ENCODE peak calls at places on chromosome 18, in eight cellular contexts. H, M, F, E, R, G, N and Y are unnamed samples.

GRCh38 chr18:41466436-41467160 is 488.4 kb upstream of the PIK3C3 start:
- DNase-seq in H (no peak), M (no peak), F (no peak), E (no peak), R (no peak), G (no peak), N (no peak), Y (no peak)

GRCh38 chr18:21599585-21600525 is 649 bp downstream of the ESCO1 start:
- DNase-seq in H (no peak), M (no peak), F (peak), E (peak), R (no peak), G (peak), N (peak), Y (peak)

GRCh38 chr18:49819768-49820662 is 6.7 kb upstream of the ACAA2 start:
- DNase-seq in H (no peak), M (no peak), F (peak), E (no peak), R (no peak), G (no peak), N (no peak), Y (no peak)

GRCh38 chr18:54358495-54358793 is 738 bp downstream of the C18orf54 start:
- DNase-seq in H (no peak), M (no peak), F (no peak), E (no peak), R (no peak), G (no peak), N (no peak), Y (peak)

GRCh38 chr18:33841221-33841967 is 263.4 kb downstream of the ASXL3 start:
- DNase-seq in H (no peak), M (no peak), F (no peak), E (peak), R (no peak), G (no peak), N (no peak), Y (no peak)

GRCh38 chr18:78784861-78785260 is 194.8 kb upstream of the SALL3 start:
- DNase-seq in H (no peak), M (peak), F (no peak), E (no peak), R (no peak), G (no peak), N (no peak), Y (no peak)

GRCh38 chr18:44713435-44713834 is 32.7 kb downstream of the SETBP1 start:
- DNase-seq in H (no peak), M (no peak), F (no peak), E (no peak), R (no peak), G (no peak), N (no peak), Y (no peak)

GRCh38 chr18:74499633-74500032 is 3.5 kb downstream of the CNDP2 start:
- DNase-seq in H (no peak), M (peak), F (peak), E (peak), R (no peak), G (no peak), N (peak), Y (no peak)

GRCh38 chr18:70195852-70196434 is 9.5 kb downstream of the RTTN start:
- DNase-seq in H (no peak), M (no peak), F (peak), E (peak), R (no peak), G (peak), N (no peak), Y (no peak)

GRCh38 chr18:56853961-56854360 is 202.8 kb downstream of the WDR7 start:
- DNase-seq in H (no peak), M (no peak), F (no peak), E (no peak), R (no peak), G (no peak), N (no peak), Y (no peak)

GRCh38 chr18:70683263-70683662 is 394.4 kb downstream of the SOCS6 start:
- DNase-seq in H (no peak), M (no peak), F (no peak), E (no peak), R (no peak), G (no peak), N (no peak), Y (no peak)

GRCh38 chr18:5582849-5583667 is 39.3 kb upstream of the EPB41L3 start:
- DNase-seq in H (no peak), M (no peak), F (no peak), E (no peak), R (no peak), G (peak), N (peak), Y (no peak)

GRCh38 chr18:13487237-13487636 is 239.1 kb downstream of the FAM210A start:
- DNase-seq in H (no peak), M (peak), F (no peak), E (no peak), R (no peak), G (no peak), N (peak), Y (no peak)

GRCh38 chr18:75393721-75394120 is 33.8 kb downstream of the SMIM21 start:
- DNase-seq in H (no peak), M (no peak), F (no peak), E (no peak), R (no peak), G (no peak), N (no peak), Y (no peak)

GRCh38 chr18:34809697-34810096 is 99.6 kb downstream of the DTNA start:
- DNase-seq in H (no peak), M (no peak), F (peak), E (no peak), R (peak), G (peak), N (no peak), Y (no peak)

GRCh38 chr18:75376004-75376403 is 51.5 kb downstream of the SMIM21 start:
- DNase-seq in H (no peak), M (no peak), F (peak), E (no peak), R (no peak), G (no peak), N (no peak), Y (no peak)

GRCh38 chr18:22063077-22063476 is 106.3 kb upstream of the GATA6 start:
- DNase-seq in H (no peak), M (no peak), F (no peak), E (no peak), R (no peak), G (no peak), N (no peak), Y (no peak)

GRCh38 chr18:67400502-67401117 is 115.9 kb downstream of the DSEL start:
- DNase-seq in H (no peak), M (no peak), F (no peak), E (no peak), R (no peak), G (no peak), N (no peak), Y (no peak)

GRCh38 chr18:382423-382984 is 114.7 kb upstream of the THOC1 start:
- DNase-seq in H (no peak), M (no peak), F (no peak), E (no peak), R (no peak), G (no peak), N (no peak), Y (no peak)

GRCh38 chr18:76499596-76500340 is 4.7 kb upstream of the ZNF516 start:
- DNase-seq in H (no peak), M (no peak), F (no peak), E (peak), R (no peak), G (no peak), N (no peak), Y (no peak)

GRCh38 chr18:58682429-58683069 is 11.3 kb downstream of the MALT1 start:
- DNase-seq in H (no peak), M (no peak), F (no peak), E (no peak), R (no peak), G (no peak), N (peak), Y (no peak)

GRCh38 chr18:57856707-57857280 is 53.7 kb upstream of the ATP8B1 start:
- DNase-seq in H (no peak), M (no peak), F (no peak), E (no peak), R (no peak), G (no peak), N (no peak), Y (no peak)

GRCh38 chr18:58241877-58242276 is 197.9 kb downstream of the NEDD4L start:
- DNase-seq in H (no peak), M (no peak), F (no peak), E (no peak), R (no peak), G (no peak), N (no peak), Y (no peak)

GRCh38 chr18:34097312-34097711 is 127.4 kb downstream of the NOL4 start:
- DNase-seq in H (no peak), M (no peak), F (no peak), E (no peak), R (no peak), G (no peak), N (no peak), Y (no peak)

GRCh38 chr18:36408606-36409005 is 111.1 kb downstream of the FHOD3 start:
- DNase-seq in H (no peak), M (no peak), F (no peak), E (no peak), R (no peak), G (no peak), N (no peak), Y (no peak)

GRCh38 chr18:36411745-36412168 is 114.2 kb downstream of the FHOD3 start:
- DNase-seq in H (no peak), M (no peak), F (peak), E (no peak), R (no peak), G (peak), N (no peak), Y (no peak)

GRCh38 chr18:36410346-36410745 is 112.8 kb downstream of the FHOD3 start:
- DNase-seq in H (no peak), M (no peak), F (no peak), E (no peak), R (no peak), G (no peak), N (no peak), Y (no peak)

GRCh38 chr18:36406805-36407204 is 109.3 kb downstream of the FHOD3 start:
- DNase-seq in H (no peak), M (no peak), F (no peak), E (no peak), R (no peak), G (no peak), N (no peak), Y (no peak)

GRCh38 chr18:36409779-36410178 is 112.3 kb downstream of the FHOD3 start:
- DNase-seq in H (no peak), M (no peak), F (no peak), E (no peak), R (no peak), G (no peak), N (no peak), Y (no peak)
- TF ChIP-seq CTCF in H (no peak), M (no peak), F (no peak), E (no peak), R (no peak), G (no peak), N (no peak), Y (no peak)

DNA sequence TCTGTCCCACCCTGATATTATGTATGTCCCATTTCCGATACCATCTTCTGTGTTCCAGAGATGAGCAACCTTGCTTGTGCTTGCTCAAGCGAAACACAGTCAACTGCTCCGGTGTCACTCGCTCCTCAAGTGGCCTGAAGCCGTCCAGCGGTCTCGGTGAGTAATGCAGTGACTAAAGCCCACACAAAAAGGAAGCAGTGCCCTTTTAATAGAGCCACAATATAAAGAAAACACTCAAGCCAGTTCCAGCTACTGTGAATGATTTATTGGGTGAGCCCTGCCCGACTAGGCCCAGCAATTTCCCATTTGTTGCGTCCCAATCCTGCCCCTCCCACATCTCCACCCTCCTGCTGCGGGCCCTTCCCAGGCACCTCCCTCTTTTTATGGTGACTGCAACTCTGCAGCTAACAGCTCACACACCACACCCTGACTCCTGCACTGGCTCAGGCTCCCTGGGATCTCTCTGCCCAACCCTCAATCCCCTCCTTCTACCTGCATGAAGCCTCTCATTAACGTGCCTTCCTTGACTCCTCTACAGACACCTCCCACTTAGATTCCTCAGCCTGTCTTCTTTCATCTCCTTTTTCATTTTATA is 44.2 kb upstream of the DSC1 start:
- DNase-seq in H (peak), M (peak), F (peak), E (no peak), R (peak), G (peak), N (peak), Y (peak)
- TF ChIP-seq CTCF in H (peak), M (peak), F (no peak), E (no peak), R (no peak), G (peak), N (no peak), Y (peak)

GRCh38 chr18:46053368-46054095 is 18.5 kb downstream of the PSTPIP2 start:
- DNase-seq in H (no peak), M (no peak), F (no peak), E (no peak), R (no peak), G (no peak), N (no peak), Y (no peak)

GRCh38 chr18:46046126-46046525 is 25.9 kb downstream of the PSTPIP2 start:
- DNase-seq in H (no peak), M (no peak), F (no peak), E (no peak), R (no peak), G (no peak), N (no peak), Y (no peak)

GRCh38 chr18:46051731-46052461 is 20.2 kb downstream of the PSTPIP2 start:
- DNase-seq in H (no peak), M (peak), F (no peak), E (no peak), R (no peak), G (no peak), N (no peak), Y (no peak)

GRCh38 chr18:46054956-46055831 is 16.9 kb downstream of the PSTPIP2 start:
- DNase-seq in H (no peak), M (no peak), F (peak), E (no peak), R (no peak), G (no peak), N (no peak), Y (no peak)

DNA sequence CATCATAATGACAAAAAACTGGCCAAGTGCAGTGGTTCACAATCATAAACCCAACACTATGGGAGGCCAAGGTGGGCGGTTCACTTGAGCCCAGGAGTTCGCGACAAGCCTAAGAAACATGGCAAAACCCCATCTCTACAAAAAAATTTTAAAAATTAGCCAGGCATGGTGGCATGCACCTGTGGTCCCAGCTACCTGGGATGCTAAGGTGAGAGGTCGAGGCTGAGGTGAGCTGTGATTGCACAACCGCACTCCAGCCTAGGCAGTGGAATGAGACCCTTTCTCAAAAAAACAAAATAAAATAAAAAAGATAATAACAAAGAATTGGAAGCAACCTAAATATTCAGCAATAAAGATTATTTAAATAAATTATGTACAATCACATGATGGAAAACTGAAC is 21.8 kb downstream of the PSTPIP2 start:
- DNase-seq in H (no peak), M (peak), F (no peak), E (no peak), R (no peak), G (no peak), N (no peak), Y (no peak)
- TF ChIP-seq CTCF in H (no peak), M (no peak), F (no peak), E (no peak), R (no peak), G (no peak), N (no peak), Y (no peak)

GRCh38 chr18:27142891-27143290 is 42.2 kb downstream of the CHST9 start:
- DNase-seq in H (no peak), M (no peak), F (no peak), E (no peak), R (no peak), G (no peak), N (no peak), Y (no peak)
- TF ChIP-seq CTCF in H (no peak), M (no peak), F (no peak), E (no peak), R (no peak), G (no peak), N (no peak), Y (no peak)

GRCh38 chr18:8520266-8520665 is 89.0 kb upstream of the RAB12 start:
- DNase-seq in H (no peak), M (no peak), F (no peak), E (no peak), R (no peak), G (no peak), N (no peak), Y (no peak)

GRCh38 chr18:8529609-8530008 is 79.6 kb upstream of the RAB12 start:
- DNase-seq in H (no peak), M (no peak), F (no peak), E (no peak), R (no peak), G (no peak), N (no peak), Y (no peak)

GRCh38 chr18:8526316-8526715 is 82.9 kb upstream of the RAB12 start:
- DNase-seq in H (no peak), M (no peak), F (no peak), E (no peak), R (no peak), G (no peak), N (no peak), Y (no peak)

GRCh38 chr18:8522756-8523155 is 86.5 kb upstream of the RAB12 start:
- DNase-seq in H (no peak), M (no peak), F (no peak), E (no peak), R (no peak), G (no peak), N (no peak), Y (no peak)

DNA sequence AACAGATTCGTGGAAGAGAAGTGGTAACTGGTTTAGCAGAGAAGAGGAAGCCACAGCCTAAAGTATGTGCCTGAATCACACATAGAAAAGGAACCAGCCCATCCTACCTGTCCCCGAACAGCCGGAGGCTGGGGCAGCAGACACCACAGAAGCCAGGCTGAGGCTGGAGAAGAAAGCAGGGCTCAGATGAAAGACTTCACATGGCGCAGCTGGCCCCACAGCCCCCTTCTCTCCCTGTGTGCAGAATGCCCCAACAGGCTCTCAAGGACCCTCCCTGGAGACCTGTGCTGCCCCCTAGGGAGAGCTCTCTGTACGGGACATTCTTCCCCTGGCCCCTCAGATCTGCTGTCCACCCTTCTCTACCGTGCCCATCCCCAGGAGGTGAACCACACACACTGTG is 83.5 kb upstream of the RAB12 start:
- DNase-seq in H (peak), M (no peak), F (peak), E (peak), R (no peak), G (peak), N (no peak), Y (no peak)
- TF ChIP-seq CTCF in H (no peak), M (no peak), F (no peak), E (peak), R (no peak), G (peak), N (no peak), Y (peak)

DNA sequence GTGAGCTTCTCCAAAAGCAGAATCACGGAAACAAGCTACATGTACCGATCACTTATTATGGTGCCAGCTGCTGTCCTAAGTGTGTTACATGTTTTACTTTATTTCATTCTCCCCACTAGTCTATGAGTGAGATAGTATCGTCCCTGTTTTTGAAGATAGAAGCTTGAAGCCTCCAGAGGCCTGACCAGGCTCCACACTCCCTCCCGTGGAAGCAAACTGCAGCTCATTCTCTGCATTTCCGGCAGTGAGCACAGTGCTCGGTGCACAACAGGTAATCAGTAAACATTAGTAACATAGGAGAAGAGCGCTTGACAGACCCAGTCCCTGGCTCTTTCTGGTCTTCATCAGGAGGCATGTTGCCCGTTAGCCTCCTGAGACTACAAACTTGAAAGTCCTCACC is 72.9 kb downstream of the ZBTB7C start:
- DNase-seq in H (no peak), M (no peak), F (no peak), E (no peak), R (no peak), G (no peak), N (no peak), Y (no peak)
- TF ChIP-seq CTCF in H (no peak), M (no peak), F (no peak), E (no peak), R (no peak), G (no peak), N (no peak), Y (peak)

GRCh38 chr18:47779381-47779780 is 151.1 kb downstream of the SMAD2 start:
- DNase-seq in H (no peak), M (no peak), F (no peak), E (no peak), R (no peak), G (no peak), N (no peak), Y (no peak)

GRCh38 chr18:47773931-47774330 is 156.5 kb downstream of the SMAD2 start:
- DNase-seq in H (no peak), M (no peak), F (no peak), E (no peak), R (no peak), G (no peak), N (no peak), Y (no peak)

GRCh38 chr18:47772374-47773248 is 157.8 kb downstream of the SMAD2 start:
- DNase-seq in H (peak), M (no peak), F (peak), E (peak), R (no peak), G (peak), N (peak), Y (peak)

GRCh38 chr18:47777626-47778025 is 152.8 kb downstream of the SMAD2 start:
- DNase-seq in H (no peak), M (no peak), F (no peak), E (no peak), R (no peak), G (no peak), N (no peak), Y (no peak)

DNA sequence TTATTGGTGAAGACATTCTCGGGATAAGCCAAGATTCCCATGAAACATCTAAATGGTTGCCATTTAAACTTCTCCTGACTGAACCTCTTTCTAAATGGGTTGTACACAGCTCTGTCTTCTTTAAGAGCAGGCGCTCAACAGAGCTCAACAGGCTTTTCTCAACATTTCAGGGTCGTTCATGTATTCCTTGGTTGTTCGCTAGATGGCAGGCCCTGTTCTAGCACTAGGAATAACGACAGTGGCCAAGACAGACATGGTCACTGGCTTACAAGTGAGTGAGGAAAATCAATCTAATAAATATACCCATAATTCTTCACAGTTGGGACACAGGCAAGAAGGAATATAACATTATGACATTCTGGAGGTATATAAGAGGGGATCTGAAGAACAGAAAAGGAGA is 154.5 kb downstream of the SMAD2 start:
- DNase-seq in H (no peak), M (no peak), F (no peak), E (no peak), R (no peak), G (no peak), N (no peak), Y (no peak)
- TF ChIP-seq CTCF in H (no peak), M (no peak), F (no peak), E (no peak), R (no peak), G (no peak), N (no peak), Y (no peak)